ENCODE peak calls at places on chromosomes 12 and 14, in ten cellular contexts. One of them, this sample, is unnamed.
A peak's percentile ranks its signal among the peaks of the same experiment; 100 is the strongest.

GRCh38 chr12:18861287-18861858 is 123.5 kb downstream of the CAPZA3 start:
- DNase-seq in neuronal stem cell: no peak
- DNase-seq in GM06990: no peak
- DNase-seq in CD4-positive, alpha-beta memory T cell: peak; percentile 10
- DNase-seq in kidney epithelial cell: no peak
- DNase-seq in BJ: no peak
- DNase-seq in CD8-positive, alpha-beta memory T cell: no peak
- DNase-seq in HAP-1: no peak
- DNase-seq in breast epithelium: no peak
- DNase-seq in RWPE2: no peak
- DNase-seq in this sample: no peak

GRCh38 chr12:53817021-53817389 is 65.2 kb upstream of the CISTR start:
- DNase-seq in neuronal stem cell: no peak
- DNase-seq in GM06990: no peak
- DNase-seq in CD4-positive, alpha-beta memory T cell: no peak
- DNase-seq in kidney epithelial cell: no peak
- DNase-seq in BJ: no peak
- DNase-seq in CD8-positive, alpha-beta memory T cell: no peak
- DNase-seq in HAP-1: no peak
- DNase-seq in breast epithelium: no peak
- DNase-seq in RWPE2: no peak
- DNase-seq in this sample: no peak

GRCh38 chr12:75976113-75976512 is 55.5 kb downstream of the PHLDA1 start:
- DNase-seq in neuronal stem cell: no peak
- DNase-seq in GM06990: no peak
- DNase-seq in CD4-positive, alpha-beta memory T cell: no peak
- DNase-seq in kidney epithelial cell: no peak
- DNase-seq in BJ: no peak
- DNase-seq in CD8-positive, alpha-beta memory T cell: no peak
- DNase-seq in HAP-1: no peak
- DNase-seq in breast epithelium: no peak
- DNase-seq in RWPE2: no peak
- DNase-seq in this sample: no peak

GRCh38 chr12:59389968-59390576 is 205.8 kb upstream of the SLC16A7 start:
- DNase-seq in neuronal stem cell: no peak
- DNase-seq in GM06990: no peak
- DNase-seq in CD4-positive, alpha-beta memory T cell: no peak
- DNase-seq in kidney epithelial cell: no peak
- DNase-seq in BJ: no peak
- DNase-seq in CD8-positive, alpha-beta memory T cell: no peak
- DNase-seq in HAP-1: no peak
- DNase-seq in breast epithelium: no peak
- DNase-seq in RWPE2: no peak
- DNase-seq in this sample: no peak

GRCh38 chr14:51035611-51036192 is 59.2 kb downstream of the TRIM9 start:
- DNase-seq in neuronal stem cell: no peak
- DNase-seq in GM06990: no peak
- DNase-seq in CD4-positive, alpha-beta memory T cell: no peak
- DNase-seq in kidney epithelial cell: no peak
- DNase-seq in BJ: no peak
- DNase-seq in CD8-positive, alpha-beta memory T cell: no peak
- DNase-seq in HAP-1: peak; percentile 67
- DNase-seq in breast epithelium: no peak
- DNase-seq in RWPE2: no peak
- DNase-seq in this sample: no peak

GRCh38 chr14:50675597-50675996 is 7.5 kb upstream of the SAV1 start:
- DNase-seq in neuronal stem cell: no peak
- DNase-seq in GM06990: no peak
- DNase-seq in CD4-positive, alpha-beta memory T cell: no peak
- DNase-seq in kidney epithelial cell: no peak
- DNase-seq in BJ: no peak
- DNase-seq in CD8-positive, alpha-beta memory T cell: no peak
- DNase-seq in HAP-1: no peak
- DNase-seq in breast epithelium: no peak
- DNase-seq in RWPE2: no peak
- DNase-seq in this sample: no peak

GRCh38 chr12:57782243-57782607 is 362 bp upstream of the TSFM start:
- DNase-seq in neuronal stem cell: no peak
- DNase-seq in GM06990: no peak
- DNase-seq in CD4-positive, alpha-beta memory T cell: no peak
- DNase-seq in kidney epithelial cell: no peak
- DNase-seq in BJ: no peak
- DNase-seq in CD8-positive, alpha-beta memory T cell: no peak
- DNase-seq in HAP-1: no peak
- DNase-seq in breast epithelium: no peak
- DNase-seq in RWPE2: no peak
- DNase-seq in this sample: no peak

GRCh38 chr12:52795694-52796428 is at the start of gene KRT3:
- DNase-seq in neuronal stem cell: no peak
- DNase-seq in GM06990: no peak
- DNase-seq in CD4-positive, alpha-beta memory T cell: no peak
- DNase-seq in kidney epithelial cell: no peak
- DNase-seq in BJ: no peak
- DNase-seq in CD8-positive, alpha-beta memory T cell: no peak
- DNase-seq in HAP-1: no peak
- DNase-seq in breast epithelium: no peak
- DNase-seq in RWPE2: no peak
- DNase-seq in this sample: no peak

GRCh38 chr14:105221598-105222178 is 26.6 kb upstream of the BTBD6 start:
- DNase-seq in neuronal stem cell: no peak
- DNase-seq in GM06990: no peak
- DNase-seq in CD4-positive, alpha-beta memory T cell: no peak
- DNase-seq in kidney epithelial cell: no peak
- DNase-seq in BJ: no peak
- DNase-seq in CD8-positive, alpha-beta memory T cell: no peak
- DNase-seq in HAP-1: no peak
- DNase-seq in breast epithelium: no peak
- DNase-seq in RWPE2: no peak
- DNase-seq in this sample: no peak

GRCh38 chr14:105223260-105223659 is 25.1 kb upstream of the BTBD6 start:
- DNase-seq in neuronal stem cell: no peak
- DNase-seq in GM06990: no peak
- DNase-seq in CD4-positive, alpha-beta memory T cell: no peak
- DNase-seq in kidney epithelial cell: peak; percentile 52
- DNase-seq in BJ: no peak
- DNase-seq in CD8-positive, alpha-beta memory T cell: no peak
- DNase-seq in HAP-1: no peak
- DNase-seq in breast epithelium: no peak
- DNase-seq in RWPE2: no peak
- DNase-seq in this sample: no peak

GRCh38 chr14:105219043-105219612 is 29.2 kb upstream of the BTBD6 start:
- DNase-seq in neuronal stem cell: no peak
- DNase-seq in GM06990: no peak
- DNase-seq in CD4-positive, alpha-beta memory T cell: no peak
- DNase-seq in kidney epithelial cell: no peak
- DNase-seq in BJ: no peak
- DNase-seq in CD8-positive, alpha-beta memory T cell: no peak
- DNase-seq in HAP-1: no peak
- DNase-seq in breast epithelium: no peak
- DNase-seq in RWPE2: no peak
- DNase-seq in this sample: no peak

GRCh38 chr14:105219753-105220152 is 28.6 kb upstream of the BTBD6 start:
- DNase-seq in neuronal stem cell: no peak
- DNase-seq in GM06990: no peak
- DNase-seq in CD4-positive, alpha-beta memory T cell: no peak
- DNase-seq in kidney epithelial cell: no peak
- DNase-seq in BJ: no peak
- DNase-seq in CD8-positive, alpha-beta memory T cell: no peak
- DNase-seq in HAP-1: no peak
- DNase-seq in breast epithelium: no peak
- DNase-seq in RWPE2: no peak
- DNase-seq in this sample: no peak

DNA sequence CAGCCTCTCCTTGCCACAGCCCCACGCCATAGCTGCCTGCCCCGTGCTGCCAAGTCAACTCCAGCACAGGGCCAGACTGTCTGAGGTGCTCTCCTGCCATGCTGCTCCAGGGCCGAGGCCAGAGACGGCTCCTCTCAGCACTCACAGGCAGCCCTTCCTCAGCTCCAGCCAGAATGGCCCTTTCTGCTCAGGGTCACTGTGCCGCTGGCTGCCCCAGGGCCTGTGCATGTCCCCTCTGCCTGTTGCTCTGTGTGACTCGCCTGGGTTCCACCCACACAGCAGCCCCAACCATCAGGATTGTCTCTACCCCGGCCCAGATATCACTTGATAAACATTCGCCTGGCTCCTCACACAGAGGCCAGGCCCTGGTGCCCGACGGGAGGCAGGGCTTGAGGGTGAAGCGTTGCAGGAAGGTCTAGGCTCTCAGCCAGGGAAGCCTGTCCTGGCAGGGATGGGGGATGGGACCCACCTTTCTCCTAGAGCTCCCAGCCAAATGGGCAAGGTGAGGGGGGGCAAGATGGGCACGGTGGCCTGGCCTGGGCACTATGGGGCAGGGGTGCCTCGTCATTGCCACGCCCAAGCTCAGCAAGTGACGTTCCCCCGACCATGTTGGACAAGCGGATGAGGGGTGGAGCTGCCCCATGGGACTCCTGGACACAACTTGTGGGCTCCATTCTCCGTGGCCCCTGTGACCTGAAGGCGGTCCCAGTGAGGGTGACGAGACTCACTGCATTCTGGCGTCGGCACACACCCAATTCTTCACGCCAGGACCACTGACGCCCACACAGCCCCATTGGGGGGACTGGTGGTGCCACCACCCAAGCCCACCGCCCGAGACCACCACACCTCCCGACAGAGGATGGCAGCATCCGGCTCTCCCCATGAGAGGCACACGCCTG is 27.4 kb upstream of the BTBD6 start:
- DNase-seq in neuronal stem cell: no peak
- DNase-seq in GM06990: no peak
- DNase-seq in CD4-positive, alpha-beta memory T cell: no peak
- DNase-seq in kidney epithelial cell: no peak
- DNase-seq in BJ: no peak
- DNase-seq in CD8-positive, alpha-beta memory T cell: no peak
- DNase-seq in HAP-1: no peak
- DNase-seq in breast epithelium: no peak
- DNase-seq in RWPE2: no peak
- DNase-seq in this sample: no peak
- H3K36me3 ChIP-seq in neuronal stem cell: peaks cover 63% of the 10 kb centered on the region
- H3K36me3 ChIP-seq in GM06990: peaks cover 21% of the 10 kb centered on the region
- H3K36me3 ChIP-seq in CD4-positive, alpha-beta memory T cell: peaks cover 53% of the 10 kb centered on the region
- H3K36me3 ChIP-seq in kidney epithelial cell: no peaks in the 10 kb centered on the region
- H3K36me3 ChIP-seq in BJ: peaks cover 32% of the 10 kb centered on the region
- H3K36me3 ChIP-seq in CD8-positive, alpha-beta memory T cell: peaks cover 12% of the 10 kb centered on the region
- H3K36me3 ChIP-seq in HAP-1: peaks cover 30% of the 10 kb centered on the region
- H3K36me3 ChIP-seq in breast epithelium: no peaks in the 10 kb centered on the region
- H3K36me3 ChIP-seq in RWPE2: peaks cover 58% of the 10 kb centered on the region
- H3K36me3 ChIP-seq in this sample: no peaks in the 10 kb centered on the region

DNA sequence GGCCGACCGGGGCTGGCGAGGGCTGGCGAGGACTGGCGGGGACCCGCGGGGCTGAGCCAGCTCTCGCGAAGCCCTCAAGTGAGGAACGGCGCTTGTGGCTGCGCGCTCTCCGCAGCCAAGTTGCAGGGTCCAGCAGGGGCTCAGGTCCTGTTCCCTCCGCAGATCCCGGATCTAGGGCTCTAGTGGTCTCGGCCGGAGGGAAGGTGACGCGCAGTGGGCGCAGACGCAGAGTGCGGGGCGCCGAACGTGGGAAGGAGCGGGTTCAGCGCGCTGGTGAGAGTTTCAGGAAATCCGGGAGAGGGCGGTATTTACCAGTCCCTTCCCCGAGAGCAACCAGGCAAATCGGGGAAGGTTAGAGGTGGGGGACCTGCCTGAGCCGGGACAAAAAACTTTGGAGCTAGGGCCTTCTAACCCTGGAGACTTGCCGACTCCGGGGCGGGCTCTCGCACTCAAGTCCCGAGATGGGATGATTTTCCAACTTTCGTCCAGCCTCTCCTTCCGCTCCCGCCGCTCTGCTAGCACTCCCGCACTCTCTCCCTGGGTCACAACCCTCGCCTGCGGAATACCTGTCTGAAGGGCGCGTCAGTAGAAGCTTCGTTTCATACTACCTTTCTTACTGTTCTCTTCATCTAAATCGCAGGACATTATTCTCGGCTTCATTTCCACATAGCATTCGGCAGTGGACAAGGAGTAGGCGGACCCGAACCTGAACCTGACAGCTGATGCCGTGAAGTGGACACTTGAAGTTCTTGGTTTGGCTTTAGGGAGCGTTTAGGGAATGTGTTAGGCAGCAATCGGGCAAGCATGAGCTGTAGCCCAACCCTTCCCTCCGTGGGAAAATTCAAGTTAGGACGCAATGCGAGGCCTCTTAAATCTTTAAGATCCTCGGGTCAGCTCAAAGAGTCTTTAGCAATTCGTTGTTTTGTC is 13.6 kb upstream of the PAX9 start:
- DNase-seq in neuronal stem cell: no peak
- DNase-seq in GM06990: no peak
- DNase-seq in CD4-positive, alpha-beta memory T cell: no peak
- DNase-seq in kidney epithelial cell: no peak
- DNase-seq in BJ: no peak
- DNase-seq in CD8-positive, alpha-beta memory T cell: no peak
- DNase-seq in HAP-1: peak; percentile 74
- DNase-seq in breast epithelium: no peak
- DNase-seq in RWPE2: no peak
- DNase-seq in this sample: peak; percentile 86
- H3K27me3 ChIP-seq in neuronal stem cell: peaks cover 24% of the 10 kb centered on the region
- H3K27me3 ChIP-seq in GM06990: peaks cover 1% of the 10 kb centered on the region
- H3K27me3 ChIP-seq in CD4-positive, alpha-beta memory T cell: peaks cover 43% of the 10 kb centered on the region
- H3K27me3 ChIP-seq in kidney epithelial cell: peaks cover 48% of the 10 kb centered on the region
- H3K27me3 ChIP-seq in BJ: peaks cover 31% of the 10 kb centered on the region
- H3K27me3 ChIP-seq in CD8-positive, alpha-beta memory T cell: peaks cover 9% of the 10 kb centered on the region
- H3K27me3 ChIP-seq in HAP-1: peaks cover 10% of the 10 kb centered on the region
- H3K27me3 ChIP-seq in breast epithelium: peaks cover 77% of the 10 kb centered on the region
- H3K27me3 ChIP-seq in RWPE2: peaks cover 36% of the 10 kb centered on the region
- H3K27me3 ChIP-seq in this sample: peaks cover 94% of the 10 kb centered on the region

GRCh38 chr12:62505786-62506185 is 39.2 kb downstream of the MON2 start:
- DNase-seq in neuronal stem cell: no peak
- DNase-seq in GM06990: no peak
- DNase-seq in CD4-positive, alpha-beta memory T cell: no peak
- DNase-seq in kidney epithelial cell: no peak
- DNase-seq in BJ: no peak
- DNase-seq in CD8-positive, alpha-beta memory T cell: no peak
- DNase-seq in HAP-1: no peak
- DNase-seq in breast epithelium: no peak
- DNase-seq in RWPE2: no peak
- DNase-seq in this sample: no peak
- H3K36me3 ChIP-seq in neuronal stem cell: peaks cover 72% of the 10 kb centered on the region
- H3K36me3 ChIP-seq in GM06990: peaks cover 2% of the 10 kb centered on the region
- H3K36me3 ChIP-seq in CD4-positive, alpha-beta memory T cell: peaks cover 6% of the 10 kb centered on the region
- H3K36me3 ChIP-seq in kidney epithelial cell: no peaks in the 10 kb centered on the region
- H3K36me3 ChIP-seq in BJ: peaks cover 2% of the 10 kb centered on the region
- H3K36me3 ChIP-seq in CD8-positive, alpha-beta memory T cell: no peaks in the 10 kb centered on the region
- H3K36me3 ChIP-seq in HAP-1: peaks cover 13% of the 10 kb centered on the region
- H3K36me3 ChIP-seq in breast epithelium: no peaks in the 10 kb centered on the region
- H3K36me3 ChIP-seq in RWPE2: peaks cover 54% of the 10 kb centered on the region
- H3K36me3 ChIP-seq in this sample: no peaks in the 10 kb centered on the region

GRCh38 chr12:111033281-111034147 is 113.1 kb upstream of the MYL2 start:
- DNase-seq in neuronal stem cell: peak; percentile 36
- DNase-seq in GM06990: peak; percentile 22
- DNase-seq in CD4-positive, alpha-beta memory T cell: no peak
- DNase-seq in kidney epithelial cell: no peak
- DNase-seq in BJ: no peak
- DNase-seq in CD8-positive, alpha-beta memory T cell: no peak
- DNase-seq in HAP-1: peak; percentile 74
- DNase-seq in breast epithelium: no peak
- DNase-seq in RWPE2: peak; percentile 26
- DNase-seq in this sample: peak; percentile 90

GRCh38 chr12:111035578-111036301 is 115.4 kb upstream of the MYL2 start:
- DNase-seq in neuronal stem cell: peak; percentile 48
- DNase-seq in GM06990: no peak
- DNase-seq in CD4-positive, alpha-beta memory T cell: no peak
- DNase-seq in kidney epithelial cell: no peak
- DNase-seq in BJ: no peak
- DNase-seq in CD8-positive, alpha-beta memory T cell: no peak
- DNase-seq in HAP-1: peak; percentile 60
- DNase-seq in breast epithelium: no peak
- DNase-seq in RWPE2: peak; percentile 36
- DNase-seq in this sample: peak; percentile 77

GRCh38 chr12:111034148-111034910 is 114.0 kb upstream of the MYL2 start:
- DNase-seq in neuronal stem cell: peak; percentile 42
- DNase-seq in GM06990: peak; percentile 37
- DNase-seq in CD4-positive, alpha-beta memory T cell: no peak
- DNase-seq in kidney epithelial cell: no peak
- DNase-seq in BJ: no peak
- DNase-seq in CD8-positive, alpha-beta memory T cell: no peak
- DNase-seq in HAP-1: peak; percentile 71
- DNase-seq in breast epithelium: no peak
- DNase-seq in RWPE2: peak; percentile 68
- DNase-seq in this sample: peak; percentile 90

GRCh38 chr12:111037047-111037446 is 116.7 kb upstream of the MYL2 start:
- DNase-seq in neuronal stem cell: no peak
- DNase-seq in GM06990: no peak
- DNase-seq in CD4-positive, alpha-beta memory T cell: no peak
- DNase-seq in kidney epithelial cell: no peak
- DNase-seq in BJ: no peak
- DNase-seq in CD8-positive, alpha-beta memory T cell: no peak
- DNase-seq in HAP-1: no peak
- DNase-seq in breast epithelium: no peak
- DNase-seq in RWPE2: peak; percentile 36
- DNase-seq in this sample: no peak

DNA sequence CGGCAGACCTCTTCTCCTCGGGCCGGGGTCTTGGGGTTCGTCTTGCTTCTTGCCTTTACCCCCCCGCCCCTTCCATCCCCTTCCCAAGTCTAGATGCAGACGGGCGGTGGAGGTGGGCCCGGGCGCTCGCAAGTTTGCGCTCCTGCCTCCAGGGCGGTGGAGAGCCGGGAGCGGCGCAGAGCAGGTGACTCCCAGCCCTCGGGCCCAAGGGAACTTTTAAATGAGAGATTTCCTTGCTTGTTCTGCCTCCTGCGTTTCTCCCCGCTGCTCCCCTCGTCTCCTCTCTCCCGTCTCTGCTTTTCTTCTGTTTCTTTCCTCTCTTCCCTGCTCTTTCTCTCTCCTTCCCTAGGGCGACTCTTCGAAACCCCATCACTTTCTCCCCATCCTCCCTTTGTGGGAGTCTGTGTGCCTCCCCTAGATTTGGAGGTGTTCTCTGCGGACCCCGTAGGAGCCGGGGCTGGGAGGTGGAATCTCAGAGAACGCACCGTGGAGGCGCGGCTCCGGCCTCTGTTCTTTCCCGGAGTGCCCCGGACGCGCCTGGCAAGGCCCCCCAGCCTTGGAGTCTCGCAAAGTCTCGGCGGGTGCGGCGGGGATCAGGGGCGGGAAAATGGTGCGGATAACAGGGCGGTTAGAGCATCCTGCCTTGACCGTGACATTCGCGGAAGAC is 114.7 kb upstream of the MYL2 start:
- DNase-seq in neuronal stem cell: peak; percentile 39
- DNase-seq in GM06990: peak; percentile 25
- DNase-seq in CD4-positive, alpha-beta memory T cell: no peak
- DNase-seq in kidney epithelial cell: no peak
- DNase-seq in BJ: no peak
- DNase-seq in CD8-positive, alpha-beta memory T cell: no peak
- DNase-seq in HAP-1: peak; percentile 60
- DNase-seq in breast epithelium: no peak
- DNase-seq in RWPE2: peak; percentile 59
- DNase-seq in this sample: peak; percentile 87
- H3K27me3 ChIP-seq in neuronal stem cell: peaks cover 5% of the 10 kb centered on the region
- H3K27me3 ChIP-seq in GM06990: no peaks in the 10 kb centered on the region
- H3K27me3 ChIP-seq in CD4-positive, alpha-beta memory T cell: peaks cover 29% of the 10 kb centered on the region
- H3K27me3 ChIP-seq in kidney epithelial cell: peaks cover 56% of the 10 kb centered on the region
- H3K27me3 ChIP-seq in BJ: peaks cover 32% of the 10 kb centered on the region
- H3K27me3 ChIP-seq in CD8-positive, alpha-beta memory T cell: peaks cover 56% of the 10 kb centered on the region
- H3K27me3 ChIP-seq in HAP-1: no peaks in the 10 kb centered on the region
- H3K27me3 ChIP-seq in breast epithelium: peaks cover 80% of the 10 kb centered on the region
- H3K27me3 ChIP-seq in RWPE2: peaks cover 5% of the 10 kb centered on the region
- H3K27me3 ChIP-seq in this sample: peaks cover 19% of the 10 kb centered on the region